ENCODE peak calls at places on chromosomes 11 and 22, in five cellular contexts. V is Calu3, I is mesothelial cell of epicardium, G is neural crest cell, S is astrocyte of the spinal cord. W is an unnamed sample.

GRCh38 chr11:46121724-46122477 is 647 bp upstream of the PHF21A start:
- DNase-seq in V (peak; percentile 69), I (peak; percentile 81), G (peak; percentile 64), S (peak; percentile 93), W (peak; percentile 79)

GRCh38 chr22:47593911-47594311 is 831.5 kb downstream of the TBC1D22A start:
- DNase-seq in V (no peak), I (no peak), G (no peak), S (no peak), W (no peak)

GRCh38 chr22:44624689-44625420 is 77.1 kb upstream of the PRR5 start:
- DNase-seq in V (no peak), I (no peak), G (no peak), S (no peak), W (no peak)

GRCh38 chr11:66026017-66026529 is at the start of gene CATSPER1:
- DNase-seq in V (no peak), I (no peak), G (no peak), S (no peak), W (no peak)

GRCh38 chr11:76610871-76611475 is 59.6 kb downstream of the LRRC32 start:
- DNase-seq in V (no peak), I (no peak), G (no peak), S (no peak), W (peak; percentile 84)

GRCh38 chr11:111454561-111455192 is 57.5 kb downstream of the BTG4 start:
- DNase-seq in V (peak; percentile 60), I (peak; percentile 74), G (peak; percentile 58), S (peak; percentile 60), W (peak; percentile 78)

GRCh38 chr11:1917523-1918435 is 1.7 kb upstream of the TNNT3 start:
- DNase-seq in V (no peak), I (no peak), G (no peak), S (no peak), W (peak; percentile 59)

GRCh38 chr11:58912124-58912523 is 27.2 kb upstream of the GLYATL1 start:
- DNase-seq in V (no peak), I (no peak), G (no peak), S (no peak), W (no peak)

GRCh38 chr22:46076651-46077339 is 73.5 kb upstream of the PPARA start:
- DNase-seq in V (peak; percentile 50), I (no peak), G (no peak), S (no peak), W (no peak)

GRCh38 chr11:110147965-110148709 is 54.9 kb downstream of the ZC3H12C start:
- DNase-seq in V (no peak), I (no peak), G (no peak), S (peak; percentile 78), W (no peak)

GRCh38 chr22:38247713-38248112 is 25.1 kb downstream of the TMEM184B start:
- DNase-seq in V (no peak), I (no peak), G (no peak), S (no peak), W (no peak)

GRCh38 chr22:43476341-43476740 is 64.5 kb downstream of the MPPED1 start:
- DNase-seq in V (no peak), I (no peak), G (no peak), S (no peak), W (no peak)

GRCh38 chr11:30560345-30561106 is 25.6 kb downstream of the MPPED2 start:
- DNase-seq in V (no peak), I (no peak), G (no peak), S (peak; percentile 31), W (no peak)

GRCh38 chr11:19087658-19088057 is 27.1 kb upstream of the MRGPRX2 start:
- DNase-seq in V (no peak), I (no peak), G (no peak), S (peak; percentile 91), W (no peak)

GRCh38 chr11:91946397-91947090 is 278.1 kb upstream of the FAT3 start:
- DNase-seq in V (no peak), I (no peak), G (no peak), S (peak; percentile 12), W (no peak)

W was measured in SK-N-SH.